ENCODE peak calls at places on chromosomes 7 and 10, in five cellular contexts. W is hepatocyte, X is astrocyte, Z is OCI-LY7, L is ovary. N is an unnamed sample.

GRCh38 chr7:158351051-158351450 is 236.6 kb downstream of the PTPRN2 start:
- DNase-seq in W (no peak), X (no peak), Z (no peak), L (no peak), N (no peak)

GRCh38 chr10:84227810-84228209 is 2.5 kb upstream of the LRIT2 start:
- DNase-seq in W (no peak), X (no peak), Z (no peak), L (no peak), N (no peak)

GRCh38 chr7:7639847-7640220 is 718 bp upstream of the UMAD1 start:
- DNase-seq in W (peak), X (peak), Z (peak), L (no peak), N (peak)

GRCh38 chr7:140904081-140904480 is 20.6 kb downstream of the BRAF start:
- DNase-seq in W (no peak), X (no peak), Z (no peak), L (no peak), N (no peak)

GRCh38 chr7:106345421-106346166 is 60.8 kb upstream of the NAMPT start:
- DNase-seq in W (no peak), X (peak), Z (no peak), L (no peak), N (no peak)

GRCh38 chr7:77403957-77404356 is 12.2 kb downstream of the GSAP start:
- DNase-seq in W (no peak), X (no peak), Z (no peak), L (no peak), N (no peak)

GRCh38 chr10:108970016-108970415 is 953.3 kb downstream of the XPNPEP1 start:
- DNase-seq in W (peak), X (peak), Z (peak), L (no peak), N (peak)

GRCh38 chr10:87861566-87861952 is 1.8 kb downstream of the KLLN start:
- DNase-seq in W (peak), X (peak), Z (peak), L (peak), N (no peak)

GRCh38 chr7:125136341-125136740 is 206.7 kb upstream of the POT1 start:
- DNase-seq in W (no peak), X (no peak), Z (no peak), L (no peak), N (no peak)

GRCh38 chr7:25858200-25858561 is 293.8 kb upstream of the NFE2L3 start:
- DNase-seq in W (no peak), X (no peak), Z (no peak), L (no peak), N (no peak)

GRCh38 chr7:148466120-148466519 is 124.4 kb upstream of the C7orf33 start:
- DNase-seq in W (no peak), X (no peak), Z (no peak), L (no peak), N (no peak)

GRCh38 chr10:95208702-95209391 is 14.8 kb downstream of the ACSM6 start:
- DNase-seq in W (no peak), X (no peak), Z (peak), L (no peak), N (peak)

GRCh38 chr10:49653530-49653929 is 25.9 kb upstream of the C10orf53 start:
- DNase-seq in W (no peak), X (no peak), Z (no peak), L (no peak), N (no peak)

GRCh38 chr7:23471090-23471859 is 984 bp upstream of the IGF2BP3 start:
- DNase-seq in W (peak), X (peak), Z (peak), L (no peak), N (peak)

GRCh38 chr10:17616403-17617030 is 657 bp downstream of the HACD1 start:
- DNase-seq in W (peak), X (peak), Z (no peak), L (peak), N (peak)

GRCh38 chr10:34808789-34809745 is 6.0 kb downstream of the PARD3 start:
- DNase-seq in W (peak), X (peak), Z (no peak), L (peak), N (peak)

GRCh38 chr10:68562666-68563522 is 2.8 kb downstream of the TET1 start:
- DNase-seq in W (peak), X (peak), Z (peak), L (no peak), N (peak)

GRCh38 chr10:130037169-130037661 is 73.1 kb upstream of the EBF3 start:
- DNase-seq in W (no peak), X (no peak), Z (no peak), L (no peak), N (no peak)

GRCh38 chr7:101870361-101871062 is 53.1 kb downstream of the CUX1 start:
- DNase-seq in W (peak), X (no peak), Z (peak), L (no peak), N (no peak)

GRCh38 chr10:62594093-62594520 is 210.4 kb upstream of the ADO start:
- DNase-seq in W (peak), X (peak), Z (peak), L (peak), N (peak)

DNA sequence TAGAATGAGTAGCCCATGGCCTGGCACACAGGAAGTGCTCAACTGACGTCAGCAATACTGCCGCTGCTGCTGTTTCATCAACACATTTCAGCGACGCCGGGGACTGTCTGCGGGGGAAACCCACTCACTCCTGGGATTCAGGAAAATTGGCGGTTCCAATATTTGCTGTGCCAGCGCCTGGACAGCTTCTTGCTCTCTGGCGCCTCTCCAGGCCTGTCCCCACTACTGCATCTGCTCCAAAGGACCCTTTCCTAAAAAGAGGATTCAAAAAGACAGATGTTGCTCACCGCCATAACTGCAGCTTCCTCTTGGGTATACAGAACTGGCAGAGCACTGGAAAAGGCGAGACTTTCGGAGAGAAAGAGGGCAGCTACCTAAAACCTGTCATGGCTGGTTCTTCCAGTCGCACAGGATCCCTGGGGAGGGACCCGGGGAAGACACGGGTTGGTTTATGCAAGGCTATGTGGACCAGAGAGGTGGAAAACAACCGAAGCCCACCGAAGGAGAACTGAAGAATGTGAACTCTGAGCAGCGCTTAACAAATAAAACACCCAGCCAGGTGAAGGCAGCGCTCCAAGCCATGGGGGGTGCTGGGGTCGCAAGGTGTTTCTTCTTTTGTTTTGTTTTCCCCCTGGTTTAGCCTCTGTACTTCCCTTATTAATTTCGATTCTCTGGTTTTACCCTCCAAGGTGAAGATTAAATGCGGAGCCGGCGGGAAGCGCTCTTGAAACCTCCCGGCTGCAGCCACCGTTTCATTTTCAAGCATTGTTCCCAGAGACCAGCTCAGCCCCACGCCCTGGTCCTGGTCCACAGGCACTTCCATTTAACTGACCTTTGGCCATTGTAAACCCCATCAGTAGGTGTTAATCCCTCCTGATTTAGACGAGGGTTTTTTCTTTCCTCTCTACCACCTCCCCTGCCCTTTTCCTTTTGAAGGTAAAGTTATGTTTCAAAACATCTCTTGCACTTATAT is 39.5 kb upstream of the ENO4 start:
- DNase-seq in W (peak), X (no peak), Z (no peak), L (no peak), N (peak)
- H3K4me3 ChIP-seq in W (no peak), X (no peak), Z (no peak), L (no peak), N (peak)

GRCh38 chr7:123169065-123169464 is 30.7 kb downstream of the SLC13A1 start:
- DNase-seq in W (no peak), X (no peak), Z (no peak), L (no peak), N (no peak)
- H3K27ac ChIP-seq in W (no peak), X (no peak), Z (no peak), L (no peak), N (no peak)

GRCh38 chr10:124711145-124711544 is 33.0 kb downstream of the FAM53B start:
- DNase-seq in W (no peak), X (no peak), Z (no peak), L (no peak), N (peak)
- H3K4me3 ChIP-seq in W (no peak), X (no peak), Z (no peak), L (no peak), N (no peak)

DNA sequence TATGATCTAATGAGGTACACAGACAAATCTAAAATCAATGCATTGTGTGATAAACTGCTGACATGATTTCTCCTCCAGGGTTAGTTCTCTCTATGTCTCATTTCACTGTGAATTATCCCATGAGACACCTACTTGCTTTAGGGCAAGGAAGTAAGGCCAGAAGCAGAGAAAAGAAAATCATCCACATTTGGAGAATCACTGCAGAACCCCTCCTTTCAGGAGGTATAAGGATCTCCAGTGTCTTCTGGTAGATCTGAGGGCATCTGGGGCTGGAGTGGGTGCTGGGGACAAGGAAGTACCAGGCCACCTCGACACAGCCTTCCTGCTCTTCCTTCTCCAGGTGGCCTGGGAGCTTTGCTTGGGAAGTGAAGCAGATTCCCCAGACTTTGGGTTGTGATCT is 12.3 kb upstream of the CAMK2G start:
- DNase-seq in W (no peak), X (no peak), Z (no peak), L (no peak), N (peak)
- H3K27ac ChIP-seq in W (peak), X (peak), Z (no peak), L (no peak), N (peak)

DNA sequence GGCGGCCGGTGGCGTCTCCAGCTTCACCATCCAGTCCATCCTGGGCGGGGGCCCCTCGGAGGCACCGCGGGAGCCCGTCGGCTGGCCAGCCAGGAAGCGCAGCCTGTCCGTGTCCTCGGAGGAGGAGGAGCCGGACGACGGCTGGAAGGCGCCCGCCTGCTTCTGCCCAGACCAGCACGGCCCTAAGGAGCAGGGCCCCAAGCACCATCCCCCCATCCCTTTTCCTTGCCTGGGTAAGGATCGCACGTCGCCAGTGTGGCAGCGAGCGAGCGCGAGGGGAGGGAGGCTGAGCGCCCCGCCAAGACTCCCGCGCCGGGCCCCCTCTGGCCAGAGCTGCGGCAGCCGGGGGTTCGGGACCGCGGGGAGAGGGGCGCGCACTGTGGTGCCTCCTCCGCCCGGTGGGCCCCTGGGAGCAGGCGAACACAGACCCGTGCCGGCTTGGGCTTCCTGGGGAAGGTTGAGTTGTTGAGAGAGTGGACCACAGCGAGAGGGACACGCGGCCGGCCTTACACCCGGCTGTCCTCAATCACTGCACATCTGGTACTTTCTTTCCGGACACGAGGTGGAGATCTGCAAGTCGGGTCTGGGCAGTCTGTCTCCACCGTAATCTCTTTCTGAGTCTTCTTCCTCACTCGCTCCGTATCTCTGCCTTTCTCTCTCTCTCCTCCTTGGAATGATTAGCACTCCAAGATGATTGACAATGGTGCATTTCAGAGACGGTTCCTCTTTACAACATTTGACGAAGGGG is 652 bp downstream of the HMX2 start:
- DNase-seq in W (no peak), X (no peak), Z (no peak), L (no peak), N (no peak)
- H3K4me3 ChIP-seq in W (no peak), X (no peak), Z (peak), L (no peak), N (peak)

DNA sequence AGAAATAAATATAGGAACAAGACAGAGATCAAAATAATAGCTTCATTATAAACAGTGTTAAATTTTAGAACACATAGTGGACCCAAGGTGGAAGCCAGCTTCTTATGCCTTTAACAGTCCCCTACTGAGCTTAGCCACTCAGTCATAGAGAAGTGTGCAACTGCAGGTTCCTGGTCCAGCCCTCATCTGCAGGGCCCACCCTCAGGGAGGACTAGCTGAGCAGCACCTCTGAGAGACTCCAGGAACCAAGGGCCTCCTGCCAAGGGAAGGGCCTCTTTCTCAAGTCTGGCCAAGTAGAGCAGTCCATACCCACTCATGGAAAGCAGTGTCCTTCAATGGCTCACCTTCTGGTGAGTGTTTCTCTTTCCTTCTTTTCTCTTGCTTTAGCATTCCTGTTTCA is 173.7 kb upstream of the PRPS1L1 start:
- DNase-seq in W (no peak), X (no peak), Z (no peak), L (no peak), N (no peak)
- H3K27ac ChIP-seq in W (no peak), X (no peak), Z (no peak), L (no peak), N (no peak)

GRCh38 chr7:150556521-150557138 is 10.6 kb upstream of the GIMAP4 start:
- DNase-seq in W (no peak), X (no peak), Z (no peak), L (no peak), N (no peak)
- H3K4me3 ChIP-seq in W (no peak), X (no peak), Z (no peak), L (no peak), N (no peak)

N was measured in A673.